ENCODE peak calls at places on chromosomes 6 and 20, in four cellular contexts. C is adrenal gland, H is spleen, N is suprapubic skin. I is an unnamed sample.

GRCh38 chr6:82959385-82959941 is 106.2 kb downstream of the UBE3D start:
- DNase-seq in H (no peak), C (no peak), N (no peak), I (no peak)

GRCh38 chr6:105774247-105774646 is 311.9 kb upstream of the PRDM1 start:
- DNase-seq in H (no peak), C (no peak), N (no peak), I (no peak)

GRCh38 chr6:166620478-166621113 is 6.5 kb downstream of the RPS6KA2 start:
- DNase-seq in H (no peak), C (no peak), N (no peak), I (no peak)

GRCh38 chr20:3800878-3801260 is 4.8 kb downstream of the CDC25B start:
- DNase-seq in H (peak; percentile 75), N (no peak), C (no peak), I (no peak)

GRCh38 chr6:43271103-43271815 is 26.8 kb upstream of the SLC22A7 start:
- DNase-seq in H (no peak), N (no peak), C (no peak), I (no peak)

GRCh38 chr6:139877828-139878405 is 503.5 kb upstream of the CITED2 start:
- DNase-seq in H (no peak), N (no peak), C (no peak), I (no peak)

GRCh38 chr6:158468666-158469065 is 91.2 kb upstream of the TMEM181 start:
- DNase-seq in N (no peak), C (no peak), H (no peak), I (no peak)

GRCh38 chr6:112085666-112086065 is 1.6 kb downstream of the TUBE1 start:
- DNase-seq in H (no peak), N (no peak), C (peak; percentile 50), I (no peak)

GRCh38 chr6:28643017-28643740 is 117.5 kb downstream of the GPX5 start:
- DNase-seq in N (no peak), H (no peak), C (no peak), I (no peak)

I was measured in cardiac septum.